ENCODE peak calls at places on chromosome 5, in seven cellular contexts. T, G, C, W, D, B and N are unnamed samples.

GRCh38 chr5:39755452-39755851 is 330.7 kb upstream of the DAB2 start:
- DNase-seq in G (no peak), T (no peak), B (no peak), D (no peak), W (no peak), C (no peak), N (no peak)

GRCh38 chr5:114678778-114679177 is 316.9 kb downstream of the KCNN2 start:
- DNase-seq in D (no peak), C (no peak), G (no peak), B (no peak), T (no peak), W (no peak), N (no peak)

GRCh38 chr5:39164016-39164415 is 55.3 kb downstream of the FYB1 start:
- DNase-seq in C (no peak), B (no peak), W (no peak), T (no peak), G (no peak), D (no peak), N (no peak)

GRCh38 chr5:83844320-83845068 is 123.8 kb upstream of the HAPLN1 start:
- DNase-seq in T (no peak), W (peak; percentile 79), B (no peak), G (no peak), C (no peak), D (no peak), N (peak; percentile 4)

GRCh38 chr5:15499528-15500325 is at the start of gene FBXL7:
- DNase-seq in C (peak; percentile 90), D (peak; percentile 58), G (no peak), B (no peak), T (peak; percentile 4), W (no peak), N (peak; percentile 23)

GRCh38 chr5:16936150-16937022 is at the start of gene MYO10:
- DNase-seq in T (no peak), B (peak; percentile 35), D (peak; percentile 50), G (no peak), C (peak; percentile 95), W (no peak), N (peak; percentile 88)

GRCh38 chr5:135371738-135372232 is 27.2 kb downstream of the MACROH2A1 start:
- DNase-seq in C (no peak), G (no peak), D (no peak), W (no peak), T (no peak), B (no peak), N (no peak)

GRCh38 chr5:97714426-97714825 is 531.4 kb upstream of the RIOK2 start:
- DNase-seq in T (no peak), W (no peak), C (no peak), D (no peak), G (no peak), B (no peak), N (no peak)

GRCh38 chr5:156473271-156473935 is 146.4 kb downstream of the SGCD start:
- DNase-seq in C (no peak), B (no peak), W (no peak), D (no peak), T (no peak), G (no peak), N (no peak)

GRCh38 chr5:39005566-39006232 is 68.5 kb downstream of the RICTOR start:
- DNase-seq in T (peak; percentile 12), W (no peak), C (no peak), B (peak; percentile 66), G (no peak), D (no peak), N (peak; percentile 57)

GRCh38 chr5:124591583-124591982 is 154.9 kb downstream of the ZNF608 start:
- DNase-seq in T (no peak), C (no peak), G (no peak), B (no peak), W (no peak), D (no peak), N (no peak)

GRCh38 chr5:67178085-67178484 is 18.5 kb downstream of the CD180 start:
- DNase-seq in D (no peak), T (no peak), B (no peak), W (no peak), C (peak; percentile 30), G (no peak), N (no peak)

GRCh38 chr5:136006767-136007251 is 22.0 kb upstream of the TGFBI start:
- DNase-seq in W (no peak), C (no peak), G (peak; percentile 36), B (no peak), D (no peak), T (no peak), N (no peak)

GRCh38 chr5:130400091-130400490 is 495.8 kb downstream of the CHSY3 start:
- DNase-seq in D (no peak), G (no peak), W (no peak), B (no peak), C (no peak), T (peak; percentile 7), N (no peak)

GRCh38 chr5:136420168-136420916 is 55.0 kb upstream of the TRPC7 start:
- DNase-seq in B (no peak), C (no peak), T (no peak), W (no peak), D (no peak), G (no peak), N (no peak)

GRCh38 chr5:107792940-107793339 is 122.2 kb upstream of the EFNA5 start:
- DNase-seq in B (no peak), D (no peak), T (no peak), G (no peak), C (no peak), W (no peak), N (no peak)

GRCh38 chr5:107796797-107797196 is 126.1 kb upstream of the EFNA5 start:
- DNase-seq in W (no peak), G (no peak), T (no peak), C (no peak), D (no peak), B (no peak), N (no peak)

GRCh38 chr5:107790671-107791070 is 119.9 kb upstream of the EFNA5 start:
- DNase-seq in D (no peak), G (no peak), B (no peak), T (no peak), C (no peak), W (no peak), N (no peak)

GRCh38 chr5:107799306-107799705 is 128.6 kb upstream of the EFNA5 start:
- DNase-seq in T (no peak), B (no peak), D (no peak), W (no peak), G (no peak), C (peak; percentile 16), N (no peak)

DNA sequence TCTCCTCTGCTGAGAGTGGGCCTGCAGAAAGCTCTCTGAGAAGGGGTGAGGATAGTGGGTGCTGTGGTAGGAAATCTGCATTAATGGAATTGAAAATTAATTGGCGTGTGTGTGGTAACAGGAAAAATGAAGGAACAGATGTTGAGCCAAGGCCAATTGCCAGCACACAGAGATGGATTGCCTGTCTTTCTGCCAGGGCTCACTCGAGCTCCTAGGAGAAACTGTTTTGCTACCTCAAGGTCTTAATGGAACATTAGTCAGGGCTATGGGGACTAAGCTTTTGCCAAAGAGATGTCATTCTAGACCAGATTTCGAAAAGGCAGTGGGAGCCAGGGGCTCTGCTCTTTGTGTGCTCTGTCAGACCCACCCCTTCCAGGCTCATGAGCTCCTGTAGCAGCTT is 124.0 kb upstream of the EFNA5 start:
- DNase-seq in B (no peak), T (no peak), G (no peak), C (no peak), D (no peak), W (no peak), N (no peak)
- TF ChIP-seq JUND in B (no peak), T (no peak), G (no peak), C (no peak), D (no peak), W (no peak), N (no peak)

GRCh38 chr5:167639761-167640160 is 651.7 kb upstream of the WWC1 start:
- DNase-seq in C (no peak), G (no peak), W (no peak), B (no peak), D (no peak), T (no peak), N (no peak)
- TF ChIP-seq JUND in C (no peak), G (no peak), W (no peak), B (no peak), D (no peak), T (no peak), N (no peak)

GRCh38 chr5:6633469-6634326 is 458 bp downstream of the SRD5A1 start:
- DNase-seq in C (peak; percentile 70), G (no peak), D (no peak), B (peak; percentile 55), W (no peak), T (no peak), N (no peak)

GRCh38 chr5:6634327-6634713 is 1.1 kb downstream of the SRD5A1 start:
- DNase-seq in T (no peak), B (peak; percentile 50), W (no peak), D (no peak), C (peak; percentile 47), G (no peak), N (no peak)

GRCh38 chr5:6631441-6631840 is 1.4 kb downstream of the NSUN2 start:
- DNase-seq in C (no peak), W (no peak), G (no peak), B (no peak), T (no peak), D (no peak), N (no peak)

GRCh38 chr5:6632931-6633468 is at the start of the genes NSUN2 and SRD5A1:
- DNase-seq in D (peak; percentile 76), W (peak; percentile 71), B (peak; percentile 95), T (peak; percentile 81), G (peak; percentile 82), C (peak; percentile 99), N (peak; percentile 97)

GRCh38 chr5:6632324-6632930 is 417 bp downstream of the NSUN2 start:
- DNase-seq in D (no peak), G (no peak), T (peak; percentile 18), C (no peak), B (peak; percentile 60), W (no peak), N (peak; percentile 14)
- TF ChIP-seq JUND in D (no peak), G (no peak), T (no peak), C (no peak), B (no peak), W (no peak), N (no peak)

GRCh38 chr5:56740868-56741267 is 74.5 kb upstream of the MAP3K1 start:
- DNase-seq in C (no peak), T (no peak), B (no peak), D (no peak), W (no peak), G (no peak), N (no peak)

GRCh38 chr5:56737002-56737621 is 78.2 kb upstream of the MAP3K1 start:
- DNase-seq in G (no peak), B (no peak), W (no peak), T (no peak), D (no peak), C (no peak), N (no peak)

GRCh38 chr5:56737918-56738606 is 77.3 kb upstream of the MAP3K1 start:
- DNase-seq in B (no peak), C (no peak), D (no peak), T (no peak), G (no peak), W (no peak), N (no peak)

GRCh38 chr5:56735845-56736641 is 79.3 kb upstream of the MAP3K1 start:
- DNase-seq in D (no peak), C (no peak), W (no peak), G (no peak), T (no peak), B (no peak), N (no peak)

DNA sequence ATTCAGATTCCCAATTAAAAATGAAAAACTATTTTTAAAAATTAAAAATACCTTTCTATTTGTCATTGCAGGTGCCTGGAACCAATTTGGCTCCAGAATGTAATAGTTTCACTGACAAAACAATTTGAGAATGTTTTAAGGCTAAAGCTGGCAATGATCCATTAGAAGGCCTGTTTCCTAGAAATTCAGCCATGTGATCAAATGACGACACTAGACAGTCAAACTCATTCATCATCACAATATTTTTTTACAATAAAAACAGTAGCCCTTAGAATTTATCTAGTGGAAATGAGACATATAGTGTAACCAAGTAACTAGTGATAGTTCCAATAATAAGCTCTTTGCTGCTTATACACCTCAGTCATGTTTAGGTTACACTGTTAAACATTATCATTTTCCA is 75.3 kb upstream of the MAP3K1 start:
- DNase-seq in G (no peak), D (no peak), C (no peak), W (no peak), T (no peak), B (no peak), N (no peak)
- TF ChIP-seq JUND in G (no peak), D (no peak), C (no peak), W (no peak), T (no peak), B (no peak), N (no peak)